ENCODE peak calls at places on chromosomes 4 and X, in nine cellular contexts. R, F, M, Q, H, L, S, Y and V are unnamed samples.

GRCh38 chr4:159273841-159274240 is 171.0 kb downstream of the RAPGEF2 start:
- DNase-seq in Y (no peak), R (no peak), F (no peak), H (no peak), M (no peak), L (peak; percentile 61), S (no peak), Q (no peak), V (no peak)

GRCh38 chr4:101128473-101128872 is 218.9 kb downstream of the PPP3CA start:
- DNase-seq in F (no peak), Y (no peak), S (no peak), M (no peak), L (no peak), H (no peak), Q (no peak), R (no peak), V (no peak)

GRCh38 chr4:141802324-141802723 is 165.9 kb downstream of the IL15 start:
- DNase-seq in Q (no peak), S (no peak), M (no peak), Y (no peak), F (no peak), L (no peak), H (no peak), R (no peak), V (no peak)

GRCh38 chr4:57034571-57034970 is 55.9 kb downstream of the POLR2B start:
- DNase-seq in L (no peak), F (no peak), M (no peak), Q (no peak), H (no peak), R (no peak), S (no peak), Y (no peak), V (no peak)

GRCh38 chr4:176548571-176548970 is 228.8 kb downstream of the SPCS3 start:
- DNase-seq in S (no peak), R (no peak), H (no peak), L (no peak), M (no peak), F (no peak), Y (no peak), Q (no peak), V (no peak)

GRCh38 chr4:180164799-180165198 is 2078.4 kb upstream of the TENM3 start:
- DNase-seq in F (no peak), S (no peak), M (no peak), L (no peak), Q (no peak), R (no peak), H (no peak), Y (no peak), V (no peak)

GRCh38 chr4:36523182-36523581 is 241.8 kb downstream of the DTHD1 start:
- DNase-seq in L (no peak), S (no peak), Q (no peak), H (no peak), M (no peak), R (peak; percentile 50), Y (no peak), F (no peak), V (no peak)

GRCh38 chr4:156949373-156949814 is 22.2 kb downstream of the PDGFC start:
- DNase-seq in R (no peak), Y (no peak), F (no peak), M (no peak), Q (no peak), S (no peak), L (no peak), H (no peak), V (no peak)

GRCh38 chrX:111098874-111099273 is 2.9 kb downstream of the PAK3 start:
- DNase-seq in Y (peak; percentile 31), F (peak; percentile 3), S (peak; percentile 62), R (peak; percentile 89), M (peak; percentile 73), Q (no peak), L (no peak), H (peak; percentile 63), V (no peak)

GRCh38 chr4:158161561-158162354 is 11.1 kb downstream of the GASK1B start:
- DNase-seq in S (no peak), F (peak; percentile 56), Q (peak; percentile 48), R (peak; percentile 17), M (no peak), L (peak; percentile 31), H (no peak), Y (peak; percentile 21), V (no peak)

GRCh38 chr4:52911684-52912294 is 49.7 kb downstream of the RASL11B start:
- DNase-seq in F (peak; percentile 80), H (peak; percentile 87), S (peak; percentile 84), M (peak; percentile 53), Y (peak; percentile 18), L (peak; percentile 46), R (peak; percentile 88), Q (no peak), V (peak; percentile 26)

GRCh38 chr4:93749351-93749761 is 79.2 kb upstream of the ATOH1 start:
- DNase-seq in M (peak; percentile 30), Y (no peak), S (no peak), Q (no peak), H (no peak), R (no peak), L (no peak), F (no peak), V (no peak)

GRCh38 chr4:98851806-98852205 is 77.1 kb downstream of the EIF4E start:
- DNase-seq in F (no peak), H (no peak), M (no peak), Q (no peak), Y (no peak), R (no peak), S (no peak), L (no peak), V (no peak)

GRCh38 chr4:170128219-170128804 is 38.6 kb upstream of the AADAT start:
- DNase-seq in Q (no peak), H (no peak), Y (no peak), R (no peak), M (no peak), L (no peak), F (no peak), S (no peak), V (no peak)

DNA sequence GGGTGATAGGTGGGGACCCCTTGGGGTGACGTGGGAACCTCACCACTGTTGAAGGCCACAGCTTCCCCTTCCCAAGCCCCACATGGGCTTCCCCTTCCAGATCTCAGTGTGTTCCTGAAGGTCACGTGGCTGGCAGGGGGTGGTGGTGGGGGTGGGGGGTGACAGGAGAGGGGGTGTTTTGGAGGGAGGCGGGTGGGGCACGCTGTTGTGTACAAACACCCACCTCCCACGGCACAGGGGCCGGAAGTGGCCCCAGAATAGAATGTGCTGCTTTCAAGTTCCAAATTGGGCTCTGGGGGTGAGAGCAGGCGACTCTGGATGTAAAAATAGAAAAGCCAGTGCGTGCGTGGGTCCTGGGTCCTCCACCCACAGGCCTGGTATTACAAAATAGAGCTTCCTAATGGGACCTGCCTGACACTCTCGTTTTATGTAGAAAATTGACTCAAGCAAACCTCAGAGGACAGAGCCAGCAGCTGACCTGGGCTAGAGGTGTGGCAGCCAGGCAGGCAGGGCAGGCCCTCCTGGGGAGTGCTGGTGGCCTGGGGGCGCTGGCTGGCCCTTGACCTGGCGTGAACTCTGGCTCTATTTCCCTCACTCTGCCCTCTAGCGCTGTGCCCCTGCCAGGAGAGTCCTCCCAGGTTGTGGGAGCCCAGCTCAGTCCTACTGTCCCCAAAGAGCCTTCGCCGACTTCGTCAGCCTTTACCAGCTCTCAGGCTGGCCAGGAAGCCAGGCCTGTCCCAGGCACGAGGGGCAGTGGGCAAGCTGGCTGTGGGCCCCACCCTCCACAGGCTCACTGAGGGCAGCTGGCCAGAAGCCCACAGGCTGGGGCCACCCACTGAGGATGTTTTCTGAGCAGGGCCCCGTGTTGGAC is 5.4 kb upstream of the SH3BP2 start:
- DNase-seq in H (no peak), Q (no peak), M (peak; percentile 83), F (no peak), S (no peak), L (peak; percentile 50), Y (no peak), R (no peak), V (peak; percentile 56)
- TF ChIP-seq CTCF in H (no peak), Q (no peak), M (peak; percentile 16), F (no peak), S (no peak), L (no peak), Y (no peak), R (no peak), V (no peak)

DNA sequence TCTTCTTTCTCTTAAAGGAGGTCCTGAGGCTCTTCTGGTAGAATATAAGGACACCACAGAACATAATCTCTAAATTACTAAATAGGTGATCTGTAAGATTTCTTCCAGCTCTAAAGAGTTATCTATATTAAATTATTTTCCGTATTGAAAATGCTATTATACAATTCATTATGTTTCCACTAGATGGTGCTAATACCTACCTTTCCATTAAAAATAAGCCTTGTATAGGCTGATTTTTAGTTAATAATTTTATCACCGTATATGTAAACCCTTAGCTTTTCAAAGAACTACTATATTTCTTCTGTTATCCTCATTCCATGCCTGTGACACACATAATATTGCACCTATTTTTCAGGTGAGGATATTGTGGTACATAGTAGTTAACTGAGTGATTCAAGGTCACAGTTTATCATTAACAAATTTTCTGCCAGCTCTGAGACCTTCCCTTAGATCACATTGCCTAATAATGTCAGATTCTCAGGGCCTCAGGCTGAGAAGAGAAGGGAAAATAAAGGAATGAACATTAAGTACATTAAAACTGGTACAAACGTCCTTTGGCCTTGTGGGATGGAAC is 138.8 kb downstream of the TEX11 start:
- DNase-seq in L (no peak), F (no peak), M (peak; percentile 28), S (no peak), H (no peak), Q (no peak), R (no peak), Y (peak; percentile 7), V (no peak)
- TF ChIP-seq CTCF in L (no peak), F (peak; percentile 60), M (peak; percentile 43), S (peak; percentile 45), H (peak; percentile 70), Q (no peak), R (peak; percentile 63), Y (peak; percentile 47), V (no peak)

GRCh38 chr4:108473163-108473720 is 147.1 kb upstream of the RPL34 start:
- DNase-seq in Y (no peak), S (no peak), L (no peak), H (no peak), F (no peak), Q (no peak), R (no peak), M (no peak), V (no peak)
- TF ChIP-seq CTCF in Y (no peak), S (no peak), L (no peak), H (no peak), F (no peak), Q (no peak), R (no peak), M (no peak), V (no peak)

GRCh38 chrX:25277574-25277973 is 261.8 kb upstream of the ARX start:
- DNase-seq in S (no peak), M (no peak), H (no peak), F (no peak), Q (no peak), Y (no peak), L (no peak), R (peak; percentile 3), V (no peak)

GRCh38 chrX:25278341-25278740 is 262.6 kb upstream of the ARX start:
- DNase-seq in S (no peak), Y (no peak), L (no peak), H (no peak), R (no peak), Q (no peak), M (no peak), F (no peak), V (no peak)

DNA sequence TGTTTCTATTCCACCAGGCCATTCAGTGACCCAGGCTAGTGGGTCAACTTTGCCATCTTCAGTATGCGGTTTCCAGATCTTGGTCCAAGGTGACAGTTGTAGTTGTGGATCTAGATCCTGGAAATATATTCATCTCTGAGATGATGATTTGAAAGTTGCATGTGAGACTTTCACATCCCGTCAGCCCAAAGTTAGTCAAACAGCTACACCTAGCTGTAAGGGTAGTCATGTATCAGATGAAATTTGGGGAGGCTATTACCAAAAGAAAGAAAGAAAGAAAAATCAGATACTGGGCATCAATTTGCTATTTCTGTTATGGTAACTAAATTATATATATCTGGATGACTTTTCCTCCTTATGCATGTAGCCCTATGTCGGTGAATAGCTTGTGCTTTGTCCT is 259.4 kb upstream of the ARX start:
- DNase-seq in S (no peak), Y (no peak), L (no peak), Q (no peak), R (no peak), M (no peak), F (no peak), H (no peak), V (no peak)
- TF ChIP-seq CTCF in S (no peak), Y (peak; percentile 7), L (peak; percentile 16), Q (no peak), R (peak; percentile 15), M (no peak), F (no peak), H (no peak), V (no peak)